ENCODE peak calls at places on chromosomes 6 and 20, in six cellular contexts. E, J, L, N, Y and O are unnamed samples.

GRCh38 chr20:24340933-24341332 is 128.5 kb upstream of the SYNDIG1 start:
- DNase-seq in E (no peak), J (no peak), L (no peak), N (no peak), Y (no peak), O (no peak)

GRCh38 chr6:13431861-13432465 is 55.4 kb downstream of the GFOD1 start:
- DNase-seq in E (peak), J (peak), L (no peak), N (no peak), Y (no peak), O (peak)

GRCh38 chr6:22470454-22471368 is 98.7 kb upstream of the HDGFL1 start:
- DNase-seq in E (peak), J (no peak), L (peak), N (peak), Y (peak), O (no peak)

GRCh38 chr6:55180258-55180657 is 5.9 kb downstream of the HCRTR2 start:
- DNase-seq in E (no peak), J (no peak), L (no peak), N (no peak), Y (no peak), O (no peak)

GRCh38 chr6:31785475-31785874 is 8.3 kb upstream of the VWA7 start:
- DNase-seq in E (no peak), J (no peak), L (no peak), N (no peak), Y (no peak), O (no peak)

GRCh38 chr20:56363491-56363890 is 4.7 kb downstream of the FAM210B start:
- DNase-seq in E (no peak), J (no peak), L (no peak), N (no peak), Y (no peak), O (no peak)

GRCh38 chr20:38167851-38168760 is 3.0 kb upstream of the TGM2 start:
- DNase-seq in E (no peak), J (peak), L (no peak), N (peak), Y (peak), O (no peak)

GRCh38 chr6:37168809-37169457 is 1.0 kb upstream of the PIM1 start:
- DNase-seq in E (peak), J (peak), L (peak), N (no peak), Y (no peak), O (peak)

GRCh38 chr6:105363100-105363754 is 39.7 kb downstream of the PREP start:
- DNase-seq in E (no peak), J (no peak), L (peak), N (no peak), Y (no peak), O (no peak)
- TF ChIP-seq CTCF in E (peak), J (no peak), L (peak), N (peak), Y (peak), O (peak)

GRCh38 chr20:46151936-46152335 is 33.8 kb downstream of the CD40 start:
- DNase-seq in E (peak), J (peak), L (peak), N (no peak), Y (peak), O (peak)
- TF ChIP-seq CTCF in E (peak), J (peak), L (peak), N (peak), Y (peak), O (peak)

DNA sequence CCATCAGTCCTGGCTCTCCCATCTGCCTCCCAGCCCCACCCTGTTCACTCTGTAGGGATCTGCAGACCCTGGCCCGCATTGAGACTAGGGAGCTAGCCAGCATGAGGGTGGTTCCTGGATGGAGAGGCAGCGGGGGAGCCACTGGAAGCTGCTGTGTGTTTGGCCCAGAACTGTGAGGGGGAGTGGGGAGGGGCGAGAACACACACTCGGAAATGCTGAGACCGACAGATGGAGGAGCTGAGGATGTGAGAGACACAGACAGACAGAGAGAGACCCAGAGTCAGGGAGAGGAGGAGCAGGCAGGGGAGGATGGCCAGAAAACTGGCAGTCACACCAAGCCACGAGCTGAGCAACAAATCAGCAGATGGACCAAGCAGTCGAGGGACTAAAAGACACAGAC is 17.2 kb downstream of the XKR7 start:
- DNase-seq in E (no peak), J (no peak), L (no peak), N (no peak), Y (no peak), O (no peak)
- TF ChIP-seq CTCF in E (no peak), J (no peak), L (no peak), N (no peak), Y (no peak), O (no peak)

DNA sequence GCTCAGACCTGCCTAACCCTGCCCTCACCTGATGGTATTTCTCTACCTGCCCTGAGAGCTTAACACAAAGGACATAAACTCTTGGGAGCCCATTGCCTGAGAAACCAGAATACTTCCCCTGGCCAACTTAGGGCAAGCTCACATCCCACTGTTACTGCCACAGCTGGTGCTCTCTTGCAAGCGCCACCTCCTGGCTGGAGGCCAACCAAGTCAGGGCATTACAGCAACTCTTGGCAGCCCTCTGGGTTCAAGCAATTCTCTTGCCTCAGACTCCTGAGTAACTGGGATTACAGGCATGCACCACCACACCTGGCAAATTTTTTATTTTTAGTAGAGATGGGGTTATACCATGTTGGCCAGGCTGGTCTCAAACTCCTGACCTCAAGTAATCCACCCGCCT is 70.1 kb downstream of the HECA start:
- DNase-seq in E (no peak), J (no peak), L (no peak), N (no peak), Y (no peak), O (no peak)
- TF ChIP-seq CTCF in E (no peak), J (no peak), L (no peak), N (no peak), Y (no peak), O (no peak)

DNA sequence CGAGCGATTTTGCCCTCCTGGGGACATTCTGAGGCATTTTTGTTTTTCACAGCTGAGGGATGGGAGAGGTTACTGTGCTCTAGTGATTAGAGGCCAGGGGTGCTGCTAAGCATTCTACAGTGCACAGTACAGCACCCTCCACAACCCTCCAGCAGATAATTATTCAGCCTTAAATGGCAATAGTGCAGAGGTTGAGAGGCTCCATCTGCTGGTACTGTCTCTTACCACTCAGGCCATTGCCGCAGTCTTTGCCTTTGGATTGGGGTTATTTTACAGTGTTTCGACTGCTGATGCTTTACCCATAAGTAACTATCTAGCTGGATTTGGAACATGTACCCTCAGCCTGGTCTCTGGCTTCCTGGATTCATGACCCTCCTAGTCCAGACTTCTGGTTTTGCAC is 705.3 kb downstream of the KIF16B start:
- DNase-seq in E (no peak), J (no peak), L (no peak), N (no peak), Y (no peak), O (no peak)
- TF ChIP-seq CTCF in E (no peak), J (no peak), L (peak), N (no peak), Y (no peak), O (no peak)